ENCODE peak calls at places on chromosomes 11 and 22, in five cellular contexts. F is upper lobe of right lung, U is PC-3, E is SJSA1, V is heart left ventricle. O is an unnamed sample. For H3K27me3, the result is how much of the 10 kb centered on the place peaks cover.

GRCh38 chr11:16097543-16097942 is 258.8 kb downstream of the SOX6 start:
- DNase-seq in U (no peak), E (no peak), F (no peak), V (no peak), O (peak)

GRCh38 chr11:45657496-45658260 is 7.7 kb downstream of the CHST1 start:
- DNase-seq in F (peak), E (no peak), U (no peak), V (no peak), O (no peak)

GRCh38 chr11:19628018-19628417 is 84.6 kb upstream of the NAV2 start:
- DNase-seq in E (no peak), F (no peak), V (peak), U (peak), O (no peak)

GRCh38 chr11:88104408-88104807 is 70.8 kb downstream of the RAB38 start:
- DNase-seq in V (no peak), U (peak), E (no peak), F (no peak), O (no peak)

GRCh38 chr22:26786398-26786797 is 129.0 kb downstream of the MIAT start:
- DNase-seq in U (no peak), F (no peak), V (no peak), E (no peak), O (no peak)

GRCh38 chr11:129950319-129951034 is 52.2 kb downstream of the PRDM10 start:
- DNase-seq in V (no peak), F (no peak), E (no peak), U (no peak), O (no peak)

GRCh38 chr11:64876835-64877341 is 1.5 kb downstream of the EHD1 start:
- DNase-seq in F (peak), V (no peak), U (peak), E (peak), O (no peak)

GRCh38 chr11:73521621-73522020 is 76.3 kb downstream of the FAM168A start:
- DNase-seq in E (peak), U (peak), F (no peak), V (no peak), O (no peak)

GRCh38 chr11:94768602-94769511 is 701 bp downstream of the AMOTL1 start:
- DNase-seq in F (peak), E (no peak), V (peak), U (peak), O (no peak)

GRCh38 chr22:26364066-26365015 is 64.7 kb upstream of the ASPHD2 start:
- DNase-seq in E (peak), U (peak), F (no peak), V (no peak), O (no peak)

GRCh38 chr11:46979358-46979757 is 42.8 kb downstream of the CSTPP1 start:
- DNase-seq in V (no peak), F (no peak), E (no peak), U (no peak), O (no peak)

GRCh38 chr11:61516675-61517516 is 8.3 kb downstream of the LRRC10B start:
- DNase-seq in U (peak), E (no peak), V (no peak), F (no peak), O (no peak)
- H3K4me3 ChIP-seq in U (no peak), E (no peak), V (peak), F (no peak), O (no peak)

GRCh38 chr11:62577046-62577708 is 3.5 kb upstream of the EEF1G start:
- DNase-seq in U (no peak), E (no peak), V (no peak), F (no peak), O (no peak)
- H3K27ac ChIP-seq in U (no peak), E (no peak), V (peak), F (peak), O (no peak)

DNA sequence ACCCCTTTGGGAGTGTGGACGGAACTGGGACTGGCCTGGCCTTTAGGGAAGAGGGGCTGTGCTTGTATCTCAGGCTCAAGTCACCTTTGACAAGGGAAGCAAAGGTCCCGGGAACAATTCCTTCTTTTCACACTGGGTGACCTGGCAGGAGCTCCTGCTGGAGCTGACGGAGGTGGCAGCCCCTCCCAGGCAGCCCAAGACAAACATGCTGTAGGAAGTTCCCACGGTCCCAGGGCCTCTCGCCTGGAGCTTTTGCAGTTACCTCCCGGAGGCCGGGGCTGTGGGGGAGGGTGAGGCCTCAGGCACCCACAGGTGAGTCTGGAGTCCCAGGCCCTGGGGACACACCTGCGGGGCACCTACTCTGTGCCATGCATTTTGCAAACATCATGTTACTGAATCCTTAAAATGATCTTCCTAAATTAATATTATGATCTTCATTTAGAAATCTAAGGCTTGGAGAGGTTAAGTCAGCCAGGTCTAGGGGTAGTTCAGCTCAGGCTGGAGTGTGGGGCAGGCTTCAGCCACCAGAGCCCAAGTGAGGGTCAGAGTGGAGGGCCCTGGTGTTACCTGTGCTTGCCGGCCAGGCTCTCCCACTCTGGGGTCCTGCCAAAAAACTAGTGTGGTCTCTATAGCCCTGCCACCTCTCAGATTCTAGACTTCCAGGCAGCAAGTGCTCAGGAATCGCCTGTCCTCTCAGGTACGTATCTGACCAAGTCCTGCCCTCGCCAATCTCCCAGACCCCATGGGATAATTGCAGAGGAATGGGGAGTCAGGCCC is 15.7 kb upstream of the MYEOV start:
- DNase-seq in E (no peak), U (peak), F (peak), V (peak), O (no peak)
- H3K27me3 ChIP-seq in E (under half), U (under half), F (under half), V (under half), O (under half)

DNA sequence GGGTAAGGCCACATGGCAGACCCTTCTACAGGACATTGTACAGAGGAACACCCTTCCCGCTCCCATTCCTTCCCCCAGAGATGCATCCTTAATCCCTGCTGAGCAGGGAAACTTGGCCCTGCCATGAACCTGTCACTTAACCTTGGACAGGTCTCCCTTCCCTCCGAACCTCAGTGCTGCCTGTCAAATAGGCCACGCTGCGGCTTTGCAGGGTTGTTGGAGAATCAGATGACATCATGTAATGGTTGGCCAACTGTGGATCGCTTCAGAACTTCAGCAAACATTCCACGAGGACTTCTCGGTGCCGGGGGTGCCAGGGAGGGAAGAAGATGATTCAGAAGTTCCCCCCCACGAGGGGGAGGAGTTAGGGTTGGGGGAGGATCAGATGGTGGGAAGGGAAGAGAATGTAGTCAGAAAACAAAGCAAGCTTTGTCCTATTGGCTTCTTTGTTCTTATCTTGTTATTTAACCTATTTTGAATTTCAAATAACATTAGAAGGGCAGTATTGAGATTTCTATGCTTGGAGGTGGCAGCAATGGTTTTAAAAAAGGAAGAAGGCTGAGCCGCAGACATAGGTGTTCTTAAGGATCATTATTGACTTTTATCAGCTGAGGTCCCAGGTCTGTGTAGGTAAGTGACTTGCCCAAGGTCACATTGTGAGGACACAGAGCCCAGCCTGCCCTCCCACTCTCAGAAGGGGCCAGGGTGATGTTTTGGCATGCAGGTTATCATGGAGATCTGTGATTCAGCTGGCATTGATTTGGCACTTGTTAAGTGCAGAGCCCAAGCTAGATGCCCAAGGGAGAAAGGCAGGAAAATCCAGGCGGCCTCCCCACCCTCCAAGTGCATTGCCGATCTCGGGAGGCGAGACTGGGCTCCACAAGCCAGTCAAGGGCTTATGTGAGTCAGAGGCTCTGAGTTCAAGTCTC is 3.1 kb downstream of the CDC42EP1 start:
- DNase-seq in V (no peak), F (peak), U (peak), E (peak), O (no peak)
- H3K4me3 ChIP-seq in V (peak), F (peak), U (peak), E (no peak), O (peak)

DNA sequence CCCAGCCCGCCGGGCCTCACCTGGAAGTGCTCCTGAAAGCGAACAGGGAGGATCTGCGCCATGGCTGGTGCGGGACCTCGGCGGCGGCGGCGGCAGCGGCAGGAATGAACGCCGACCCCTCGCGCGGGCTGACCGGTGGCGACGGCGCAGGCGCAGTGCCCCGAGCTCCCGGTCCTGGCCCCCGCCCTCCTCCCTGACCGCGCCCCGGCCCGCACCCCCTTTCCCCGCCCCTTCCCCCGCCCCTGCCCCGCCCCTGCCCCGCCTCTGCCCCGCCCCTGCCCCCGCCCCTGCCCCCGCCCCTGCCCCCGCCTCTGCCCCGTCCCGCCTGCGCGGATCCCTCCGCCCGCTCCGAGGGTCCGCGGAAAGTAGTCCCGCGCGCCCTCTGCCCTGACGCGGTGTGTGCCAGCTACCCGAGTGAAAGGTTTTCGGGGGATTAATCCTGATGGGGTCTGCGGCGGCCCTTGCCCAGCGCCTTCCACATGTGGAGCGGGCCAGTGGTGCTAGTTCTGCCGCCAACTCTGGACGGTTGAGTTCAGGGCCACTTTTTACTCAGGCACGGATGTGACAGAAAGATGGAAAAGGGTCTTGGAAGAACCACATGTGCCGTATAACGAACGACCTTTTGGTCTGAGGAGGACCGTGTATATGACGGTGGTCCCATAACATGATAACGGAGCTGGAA is at the start of gene CLTCL1:
- DNase-seq in F (peak), V (peak), E (peak), U (peak), O (no peak)
- H3K27ac ChIP-seq in F (peak), V (peak), E (peak), U (no peak), O (peak)

DNA sequence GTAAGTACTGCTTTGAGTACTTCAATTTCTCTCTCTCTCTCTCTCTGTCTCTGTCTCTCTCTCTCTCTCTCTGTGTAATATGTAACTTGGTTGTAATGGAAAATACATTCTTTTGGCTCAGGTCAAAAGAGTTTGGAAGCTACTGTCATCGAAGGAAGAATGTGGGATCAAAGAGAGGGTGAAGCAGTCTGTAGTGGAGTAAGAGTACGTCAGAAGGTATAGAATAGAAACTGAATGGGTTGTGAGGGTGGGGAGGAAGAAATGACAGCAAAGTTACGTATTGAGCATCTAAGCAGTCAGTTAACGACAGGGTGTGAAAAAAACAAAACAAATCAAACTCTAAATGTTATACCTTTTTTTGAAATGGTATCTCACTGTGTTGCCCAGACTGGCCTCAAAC is 10.0 kb downstream of the NCAM1 start:
- DNase-seq in F (no peak), V (no peak), U (no peak), E (no peak), O (no peak)
- H3K27me3 ChIP-seq in F (under half), V (under half), U (half or more), E (under half), O (under half)

DNA sequence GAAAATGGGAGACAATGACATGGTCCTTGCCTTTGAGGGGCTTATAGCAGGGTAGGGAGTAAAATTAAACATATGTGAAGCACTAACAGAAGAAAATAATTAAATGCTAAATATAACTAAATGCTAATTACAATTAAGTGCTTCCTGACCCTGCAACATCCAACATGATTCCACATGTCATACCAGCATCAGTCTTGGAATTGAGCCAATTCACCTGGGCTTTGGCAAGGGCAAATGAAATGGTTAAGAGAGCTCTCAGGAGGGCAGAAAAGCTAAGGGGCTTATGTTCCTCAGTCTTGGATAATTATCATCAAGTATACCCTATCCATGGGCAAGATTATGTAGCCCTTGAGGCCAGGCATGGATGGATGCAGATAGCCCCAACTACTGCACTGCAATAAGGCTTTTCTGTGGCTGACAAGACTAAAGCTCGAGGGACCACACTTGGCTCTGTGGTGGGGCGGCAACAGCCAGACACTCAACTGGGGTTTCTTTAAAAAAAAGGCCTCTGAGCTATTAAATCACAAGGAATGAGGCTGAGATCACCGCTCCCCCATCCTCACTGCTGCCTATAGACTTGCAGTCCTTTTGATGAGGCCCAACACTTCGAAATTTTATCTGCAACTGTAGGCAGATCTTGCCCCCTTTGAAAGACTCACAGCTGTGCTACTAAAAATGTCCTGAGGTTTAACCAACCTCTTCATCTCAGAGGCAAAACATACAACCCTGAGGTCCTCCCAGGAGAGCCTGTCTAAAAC is 39.0 kb downstream of the IL18BP start:
- DNase-seq in U (no peak), E (no peak), F (no peak), V (no peak), O (no peak)
- H3K4me3 ChIP-seq in U (no peak), E (no peak), F (peak), V (peak), O (no peak)